ENCODE peak calls at places on chromosomes 4 and X, in seven cellular contexts. D is left ventricle myocardium inferior; X is GM12865; U is amygdala; V is stimulated activated CD8-positive, alpha-beta memory T cell treated with anti-CD3 and anti-CD28 coated beads, Interleukin-15, amount 100 ng/mL, for 1 hour; L is uterus; W is activated naive CD8-positive, alpha-beta T cell treated with anti-CD3 and anti-CD28 coated beads, Interleukin-2, amount 10 ng/mL, durations not matched to agents 7 days and 5 days. E is an unnamed sample.

GRCh38 chr4:183840311-183840710 is 64.8 kb upstream of the STOX2 start:
- DNase-seq in V (peak; percentile 37), L (peak; percentile 72), W (peak; percentile 60), U (peak; percentile 72), X (peak; percentile 79), D (peak; percentile 78), E (peak; percentile 70)

GRCh38 chrX:154805696-154806091 is 409 bp upstream of the MPP1 start:
- DNase-seq in V (no peak), U (no peak), W (no peak), X (no peak), L (no peak), D (no peak), E (no peak)

GRCh38 chr4:127672111-127672510 is 39.4 kb downstream of the INTU start:
- DNase-seq in D (no peak), X (no peak), L (no peak), W (no peak), U (no peak), V (no peak), E (no peak)

GRCh38 chr4:20217521-20217920 is 34.2 kb upstream of the SLIT2 start:
- DNase-seq in U (no peak), L (no peak), D (no peak), V (no peak), X (no peak), W (no peak), E (no peak)

GRCh38 chr4:176238157-176238608 is 30.8 kb downstream of the ASB5 start:
- DNase-seq in W (no peak), X (no peak), U (no peak), V (no peak), L (no peak), D (no peak), E (no peak)

GRCh38 chrX:77564824-77565223 is 117.6 kb downstream of the FGF16 start:
- DNase-seq in V (no peak), X (no peak), L (no peak), D (no peak), U (no peak), W (no peak), E (no peak)

GRCh38 chr4:146675171-146675570 is 36.5 kb downstream of the POU4F2 start:
- DNase-seq in U (no peak), L (no peak), W (no peak), V (no peak), D (no peak), X (no peak), E (no peak)

GRCh38 chrX:148588649-148589310 is 88.4 kb downstream of the AFF2 start:
- DNase-seq in W (no peak), D (no peak), X (no peak), V (no peak), L (no peak), U (no peak), E (no peak)

GRCh38 chrX:79117078-79117477 is 27.4 kb upstream of the GPR174 start:
- DNase-seq in W (no peak), U (no peak), V (no peak), D (no peak), L (no peak), X (peak; percentile 41), E (no peak)

GRCh38 chrX:154142950-154143745 is 895 bp upstream of the OPN1LW start:
- DNase-seq in D (no peak), W (no peak), X (no peak), L (no peak), U (no peak), V (no peak), E (no peak)

GRCh38 chrX:154056739-154057367 is 37.2 kb upstream of the IRAK1 start:
- DNase-seq in X (no peak), D (no peak), V (no peak), U (no peak), W (no peak), L (no peak), E (peak; percentile 37)

GRCh38 chr4:53654300-53654758 is 63.0 kb upstream of the LNX1 start:
- DNase-seq in V (no peak), D (no peak), X (peak; percentile 67), U (no peak), L (peak; percentile 49), W (no peak), E (no peak)

GRCh38 chrX:150196300-150196699 is 166.8 kb upstream of the MAMLD1 start:
- DNase-seq in X (no peak), D (no peak), V (no peak), W (no peak), L (no peak), U (no peak), E (no peak)

GRCh38 chr4:2284934-2285664 is 23.2 kb upstream of the MXD4 start:
- DNase-seq in W (peak; percentile 29), L (no peak), D (no peak), V (no peak), U (no peak), X (no peak), E (no peak)

GRCh38 chr4:26300314-26301307 is 20.2 kb upstream of the RBPJ start:
- DNase-seq in X (no peak), L (no peak), V (no peak), W (no peak), D (no peak), U (no peak), E (no peak)

GRCh38 chr4:103626296-103626695 is 93.5 kb downstream of the TACR3 start:
- DNase-seq in U (no peak), L (no peak), V (no peak), X (no peak), D (no peak), W (no peak), E (no peak)

GRCh38 chr4:70365479-70365878 is 4.9 kb downstream of the SMR3A start:
- DNase-seq in U (no peak), V (no peak), X (peak; percentile 14), D (no peak), L (no peak), W (no peak), E (no peak)

GRCh38 chr4:143336828-143337599 is at the start of gene GAB1:
- DNase-seq in D (peak; percentile 81), V (no peak), U (no peak), L (peak; percentile 72), X (peak; percentile 90), W (peak; percentile 54), E (peak; percentile 9)

GRCh38 chrX:54076903-54077302 is 32.6 kb upstream of the PHF8 start:
- DNase-seq in W (no peak), U (no peak), L (no peak), V (no peak), D (no peak), X (no peak), E (no peak)

GRCh38 chr4:76993787-76994641 is 44.5 kb downstream of the SEPTIN11 start:
- DNase-seq in L (no peak), U (no peak), D (no peak), V (peak; percentile 10), W (peak; percentile 58), X (peak; percentile 86), E (no peak)

GRCh38 chr4:33512397-33512796 is 2731.9 kb downstream of the ARAP2 start:
- DNase-seq in V (no peak), U (no peak), W (no peak), L (no peak), D (no peak), X (peak; percentile 0), E (peak; percentile 35)

GRCh38 chr4:143026459-143027170 is 158.1 kb upstream of the USP38 start:
- DNase-seq in D (no peak), U (no peak), W (no peak), L (no peak), V (no peak), X (no peak), E (no peak)

GRCh38 chrX:17967888-17968287 is 106.8 kb upstream of the RAI2 start:
- DNase-seq in U (no peak), V (no peak), D (no peak), L (no peak), W (no peak), X (no peak), E (no peak)

GRCh38 chr4:153276966-153277365 is 67.5 kb upstream of the MND1 start:
- DNase-seq in D (no peak), U (peak; percentile 34), L (no peak), W (no peak), X (no peak), V (no peak), E (no peak)

GRCh38 chr4:65046496-65047101 is 623.7 kb downstream of the EPHA5 start:
- DNase-seq in X (no peak), V (no peak), L (peak; percentile 16), W (no peak), D (no peak), U (no peak), E (no peak)

GRCh38 chrX:113651306-113651705 is 810.7 kb upstream of the AMOT start:
- DNase-seq in W (no peak), V (no peak), L (no peak), U (no peak), D (no peak), X (no peak), E (no peak)

GRCh38 chrX:8639949-8640348 is 92.0 kb downstream of the ANOS1 start:
- DNase-seq in L (no peak), U (no peak), X (no peak), W (no peak), V (no peak), D (no peak), E (no peak)

GRCh38 chr4:142558851-142559250 is 287.2 kb downstream of the INPP4B start:
- DNase-seq in U (no peak), X (no peak), D (no peak), L (no peak), V (no peak), W (no peak), E (no peak)

E was measured in HL-60.